ENCODE peak calls at places on chromosomes 2 and 18, in seven cellular contexts. U is activated T-helper 9 cell treated with anti-CD3 and anti-CD28 coated beads, Interleukin-2, amount 50 U/mL, for 16 hours; N is coronary artery; C is HTR-8/SVneo; B is AG10803; Y is fibroblast of lung; F is activated CD8-positive, alpha-beta T cell treated with anti-CD3 and anti-CD28 coated beads for 36 hours. R is an unnamed sample.

GRCh38 chr2:96254592-96254991 is 11.2 kb downstream of the TMEM127 start:
- DNase-seq in U (no peak), N (no peak), C (no peak), B (no peak), Y (no peak), F (no peak), R (no peak)

GRCh38 chr2:171523339-171523931 is 1.2 kb downstream of the CYBRD1 start:
- DNase-seq in U (no peak), N (peak; percentile 91), C (peak; percentile 64), B (peak; percentile 77), Y (peak; percentile 83), F (peak; percentile 42), R (no peak)

GRCh38 chr2:45275806-45276205 is 266.6 kb upstream of the SIX2 start:
- DNase-seq in U (no peak), N (no peak), C (no peak), B (no peak), Y (no peak), F (no peak), R (no peak)

GRCh38 chr2:70922591-70923234 is 13.0 kb upstream of the ATP6V1B1 start:
- DNase-seq in U (no peak), N (peak; percentile 63), C (no peak), B (no peak), Y (no peak), F (no peak), R (no peak)

GRCh38 chr2:43759195-43759594 is 14.6 kb upstream of the DYNC2LI1 start:
- DNase-seq in U (no peak), N (no peak), C (no peak), B (peak; percentile 87), Y (peak; percentile 89), F (no peak), R (peak; percentile 29)

GRCh38 chr2:205759286-205759685 is 77.0 kb downstream of the NRP2 start:
- DNase-seq in U (no peak), N (no peak), C (no peak), B (no peak), Y (no peak), F (no peak), R (no peak)

GRCh38 chr2:27085670-27086089 is 892 bp upstream of the KHK start:
- DNase-seq in U (peak; percentile 9), N (peak; percentile 91), C (no peak), B (peak; percentile 68), Y (peak; percentile 70), F (peak; percentile 55), R (no peak)

GRCh38 chr18:68426731-68427315 is 288.1 kb downstream of the TMX3 start:
- DNase-seq in U (no peak), N (no peak), C (no peak), B (peak; percentile 43), Y (peak; percentile 81), F (no peak), R (no peak)

GRCh38 chr2:236793041-236794011 is 223.7 kb downstream of the ACKR3 start:
- DNase-seq in U (no peak), N (no peak), C (no peak), B (no peak), Y (no peak), F (no peak), R (no peak)

GRCh38 chr2:20684581-20685063 is 17.7 kb downstream of the GDF7 start:
- DNase-seq in U (no peak), N (no peak), C (no peak), B (no peak), Y (no peak), F (no peak), R (no peak)

GRCh38 chr18:58988595-58988994 is 123.9 kb downstream of the ZNF532 start:
- DNase-seq in U (no peak), N (no peak), C (no peak), B (peak; percentile 43), Y (peak; percentile 67), F (no peak), R (no peak)

GRCh38 chr2:95296036-95296435 is 1.1 kb upstream of the KCNIP3 start:
- DNase-seq in U (no peak), N (no peak), C (no peak), B (no peak), Y (no peak), F (no peak), R (no peak)

GRCh38 chr2:37711308-37711731 is 39.9 kb upstream of the CDC42EP3 start:
- DNase-seq in U (no peak), N (no peak), C (peak; percentile 87), B (peak; percentile 98), Y (peak; percentile 98), F (peak; percentile 74), R (peak; percentile 84)

GRCh38 chr2:36540986-36541750 is 56.8 kb downstream of the FEZ2 start:
- DNase-seq in U (no peak), N (no peak), C (no peak), B (peak; percentile 63), Y (no peak), F (no peak), R (no peak)

R was measured in HFF-Myc.